ENCODE peak calls at places on chromosomes 11 and 22, in seven cellular contexts. X is endothelial cell of umbilical vein, C is HCT116, Y is esophagus muscularis mucosa, B is GM12878, G is HepG2, H is spleen. I is an unnamed sample. For H3K4me1, the result is how much of the 10 kb centered on the place peaks cover.

GRCh38 chr11:123590296-123590912 is 64.0 kb downstream of the SCN3B start:
- DNase-seq in X (peak), C (peak), Y (no peak), B (no peak), G (peak), H (no peak), I (no peak)

GRCh38 chr22:29716814-29717213 is 3.0 kb upstream of the CABP7 start:
- DNase-seq in X (peak), C (peak), Y (no peak), B (no peak), G (peak), H (no peak), I (no peak)

GRCh38 chr11:211741-212140 is 4.2 kb downstream of the RIC8A start:
- DNase-seq in X (no peak), C (no peak), Y (no peak), B (no peak), G (no peak), H (no peak), I (no peak)

GRCh38 chr22:47631571-47632102 is 869.2 kb downstream of the TBC1D22A start:
- DNase-seq in X (no peak), C (peak), Y (peak), B (no peak), G (no peak), H (no peak), I (no peak)

GRCh38 chr11:30153008-30153407 is 77.8 kb upstream of the FSHB start:
- DNase-seq in X (no peak), C (no peak), Y (no peak), B (no peak), G (no peak), H (no peak), I (no peak)

GRCh38 chr22:17754233-17754925 is 19.9 kb downstream of the BID start:
- DNase-seq in X (no peak), C (no peak), Y (no peak), B (no peak), G (no peak), H (peak), I (no peak)

GRCh38 chr11:14372011-14372410 is 13.0 kb upstream of the RRAS2 start:
- DNase-seq in X (no peak), C (no peak), Y (no peak), B (no peak), G (no peak), H (no peak), I (no peak)

GRCh38 chr22:37994982-37995381 is 10.6 kb upstream of the SOX10 start:
- DNase-seq in X (no peak), C (no peak), Y (no peak), B (no peak), G (no peak), H (no peak), I (no peak)

GRCh38 chr22:46696225-46696518 is 41.9 kb downstream of the CERK start:
- DNase-seq in X (no peak), C (no peak), Y (no peak), B (no peak), G (no peak), H (no peak), I (no peak)

GRCh38 chr11:106233191-106233590 is 155.7 kb downstream of the AASDHPPT start:
- DNase-seq in X (no peak), C (no peak), Y (no peak), B (no peak), G (no peak), H (no peak), I (no peak)

GRCh38 chr11:120928506-120929062 is 95.3 kb upstream of the TBCEL start:
- DNase-seq in X (no peak), C (no peak), Y (no peak), B (no peak), G (no peak), H (no peak), I (no peak)

GRCh38 chr11:12625438-12626071 is 48.7 kb upstream of the TEAD1 start:
- DNase-seq in X (no peak), C (no peak), Y (no peak), B (no peak), G (no peak), H (no peak), I (no peak)

GRCh38 chr22:37483594-37484114 is 2.5 kb downstream of the MFNG start:
- DNase-seq in X (peak), C (no peak), Y (no peak), B (no peak), G (peak), H (no peak), I (no peak)

GRCh38 chr11:120235024-120235628 is 4.8 kb upstream of the POU2F3 start:
- DNase-seq in X (peak), C (peak), Y (no peak), B (no peak), G (peak), H (no peak), I (peak)

GRCh38 chr11:34667810-34668582 is 47.1 kb downstream of the EHF start:
- DNase-seq in X (no peak), C (no peak), Y (no peak), B (no peak), G (peak), H (no peak), I (peak)

GRCh38 chr11:124865902-124866851 is 945 bp downstream of the ROBO3 start:
- DNase-seq in X (peak), C (no peak), Y (no peak), B (no peak), G (no peak), H (peak), I (no peak)

GRCh38 chr11:112968988-112969714 is 7.9 kb downstream of the NCAM1 start:
- DNase-seq in X (no peak), C (no peak), Y (no peak), B (no peak), G (no peak), H (no peak), I (no peak)

GRCh38 chr11:126345759-126346585 is 9.5 kb upstream of the ST3GAL4 start:
- DNase-seq in X (peak), C (no peak), Y (no peak), B (no peak), G (no peak), H (peak), I (no peak)

GRCh38 chr11:62242021-62242420 is at the start of gene SCGB1D2:
- DNase-seq in X (no peak), C (no peak), Y (no peak), B (no peak), G (peak), H (no peak), I (peak)

GRCh38 chr11:6323291-6323905 is 3.1 kb upstream of the CAVIN3 start:
- DNase-seq in X (no peak), C (no peak), Y (no peak), B (no peak), G (no peak), H (no peak), I (no peak)

GRCh38 chr22:50219800-50220602 is 19.2 kb downstream of the SELENOO start:
- DNase-seq in X (no peak), C (no peak), Y (no peak), B (no peak), G (no peak), H (no peak), I (no peak)

GRCh38 chr11:117232911-117233409 is 489 bp downstream of the RNF214 start:
- DNase-seq in X (peak), C (no peak), Y (no peak), B (no peak), G (no peak), H (peak), I (no peak)

GRCh38 chr11:27022659-27023251 is 17.9 kb upstream of the BBOX1 start:
- DNase-seq in X (no peak), C (no peak), Y (no peak), B (no peak), G (no peak), H (no peak), I (no peak)

GRCh38 chr22:27985323-27986275 is 66.5 kb upstream of the PITPNB start:
- DNase-seq in X (no peak), C (no peak), Y (no peak), B (no peak), G (no peak), H (no peak), I (no peak)

GRCh38 chr11:119320593-119321524 is 3.9 kb upstream of the MCAM start:
- DNase-seq in X (peak), C (no peak), Y (peak), B (no peak), G (no peak), H (peak), I (no peak)

GRCh38 chr11:126194121-126194543 is 17.3 kb downstream of the RPUSD4 start:
- DNase-seq in X (peak), C (no peak), Y (no peak), B (no peak), G (peak), H (no peak), I (peak)

GRCh38 chr11:657691-658126 is 20.6 kb downstream of the DRD4 start:
- DNase-seq in X (no peak), C (no peak), Y (no peak), B (no peak), G (peak), H (no peak), I (no peak)

GRCh38 chr11:61091373-61092279 is 10.7 kb upstream of the CD5 start:
- DNase-seq in X (no peak), C (no peak), Y (no peak), B (no peak), G (no peak), H (no peak), I (no peak)

GRCh38 chr11:128291043-128291442 is 296.3 kb downstream of the ETS1 start:
- DNase-seq in X (no peak), C (no peak), Y (no peak), B (no peak), G (no peak), H (peak), I (no peak)

GRCh38 chr11:113384551-113384950 is 3.0 kb upstream of the ANKK1 start:
- DNase-seq in X (peak), C (no peak), Y (no peak), B (no peak), G (peak), H (no peak), I (peak)

GRCh38 chr11:119745776-119746535 is 17.0 kb upstream of the NECTIN1 start:
- DNase-seq in X (no peak), C (no peak), Y (no peak), B (no peak), G (no peak), H (peak), I (no peak)

GRCh38 chr11:27353593-27354358 is 9.2 kb downstream of the CCDC34 start:
- DNase-seq in X (no peak), C (no peak), Y (no peak), B (no peak), G (no peak), H (no peak), I (no peak)

GRCh38 chr11:20010861-20011225 is 149.4 kb downstream of the DBX1 start:
- DNase-seq in X (no peak), C (no peak), Y (no peak), B (no peak), G (no peak), H (no peak), I (no peak)

GRCh38 chr11:85718991-85719807 is 33.2 kb upstream of the CCDC89 start:
- DNase-seq in X (peak), C (peak), Y (no peak), B (no peak), G (peak), H (no peak), I (no peak)

GRCh38 chr22:38163844-38164577 is 17.6 kb downstream of the PLA2G6 start:
- DNase-seq in X (no peak), C (no peak), Y (no peak), B (no peak), G (peak), H (no peak), I (no peak)

GRCh38 chr11:72719144-72719543 is 33.1 kb downstream of the ARAP1 start:
- DNase-seq in X (no peak), C (no peak), Y (no peak), B (no peak), G (no peak), H (no peak), I (no peak)

GRCh38 chr11:82775736-82776346 is 42.2 kb upstream of the FAM181B start:
- DNase-seq in X (peak), C (peak), Y (no peak), B (no peak), G (peak), H (no peak), I (no peak)

GRCh38 chr22:31871475-31871874 is 72.9 kb upstream of the YWHAH start:
- DNase-seq in X (no peak), C (no peak), Y (no peak), B (no peak), G (no peak), H (peak), I (no peak)

GRCh38 chr22:41518048-41518347 is 26.3 kb downstream of the POLR3H start:
- DNase-seq in X (no peak), C (no peak), Y (no peak), B (no peak), G (no peak), H (no peak), I (no peak)
- TF ChIP-seq CTCF in X (no peak), C (no peak), Y (no peak), B (no peak), G (no peak), H (no peak), I (no peak)

GRCh38 chr11:63916837-63917684 is at the start of gene RCOR2:
- DNase-seq in X (peak), C (no peak), Y (no peak), B (no peak), G (peak), H (peak), I (no peak)
- TF ChIP-seq POLR2AphosphoS5 in X (peak), C (peak), Y (peak), B (no peak), G (peak), H (peak), I (no peak)

DNA sequence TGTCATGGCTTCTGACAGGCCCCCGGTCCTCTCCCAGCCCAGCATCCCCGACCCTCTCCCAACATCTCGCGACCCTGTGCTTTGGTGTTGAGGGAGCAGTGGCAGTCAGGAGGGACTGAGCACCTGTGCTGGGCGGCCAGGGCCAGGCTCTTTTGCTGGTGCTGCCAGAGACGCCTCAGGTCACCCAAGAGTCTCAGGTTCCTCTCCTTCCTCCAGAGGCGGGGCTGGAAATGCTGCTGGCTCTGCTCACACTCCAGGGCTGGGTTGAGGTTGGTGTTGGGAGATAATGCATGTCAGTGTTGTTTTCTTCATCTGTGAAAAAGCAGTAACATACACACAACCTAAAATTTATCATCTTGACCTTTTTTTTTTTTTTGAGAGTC is 1.2 kb upstream of the IGLL1 start:
- DNase-seq in X (no peak), C (no peak), Y (no peak), B (no peak), G (no peak), H (no peak), I (no peak)
- H3K4me1 ChIP-seq in X (under half), C (under half), Y (under half), B (under half), G (under half), H (under half), I (under half)

GRCh38 chr11:1761857-1762536 is 1.7 kb downstream of the CTSD start:
- DNase-seq in X (no peak), C (no peak), Y (no peak), B (no peak), G (no peak), H (peak), I (no peak)

GRCh38 chr11:1762537-1763302 is 1.0 kb downstream of the CTSD start:
- DNase-seq in X (no peak), C (peak), Y (no peak), B (no peak), G (peak), H (peak), I (peak)

GRCh38 chr11:1763336-1763795 is 361 bp downstream of the CTSD start:
- DNase-seq in X (no peak), C (no peak), Y (no peak), B (no peak), G (no peak), H (no peak), I (no peak)

GRCh38 chr11:1765871-1766718 is 2.4 kb upstream of the CTSD start:
- DNase-seq in X (no peak), C (no peak), Y (no peak), B (no peak), G (no peak), H (peak), I (no peak)

GRCh38 chr11:1763796-1764661 is at the start of gene CTSD:
- DNase-seq in X (peak), C (peak), Y (peak), B (no peak), G (peak), H (peak), I (peak)
- TF ChIP-seq CTCF in X (no peak), C (no peak), Y (no peak), B (no peak), G (peak), H (no peak), I (no peak)

DNA sequence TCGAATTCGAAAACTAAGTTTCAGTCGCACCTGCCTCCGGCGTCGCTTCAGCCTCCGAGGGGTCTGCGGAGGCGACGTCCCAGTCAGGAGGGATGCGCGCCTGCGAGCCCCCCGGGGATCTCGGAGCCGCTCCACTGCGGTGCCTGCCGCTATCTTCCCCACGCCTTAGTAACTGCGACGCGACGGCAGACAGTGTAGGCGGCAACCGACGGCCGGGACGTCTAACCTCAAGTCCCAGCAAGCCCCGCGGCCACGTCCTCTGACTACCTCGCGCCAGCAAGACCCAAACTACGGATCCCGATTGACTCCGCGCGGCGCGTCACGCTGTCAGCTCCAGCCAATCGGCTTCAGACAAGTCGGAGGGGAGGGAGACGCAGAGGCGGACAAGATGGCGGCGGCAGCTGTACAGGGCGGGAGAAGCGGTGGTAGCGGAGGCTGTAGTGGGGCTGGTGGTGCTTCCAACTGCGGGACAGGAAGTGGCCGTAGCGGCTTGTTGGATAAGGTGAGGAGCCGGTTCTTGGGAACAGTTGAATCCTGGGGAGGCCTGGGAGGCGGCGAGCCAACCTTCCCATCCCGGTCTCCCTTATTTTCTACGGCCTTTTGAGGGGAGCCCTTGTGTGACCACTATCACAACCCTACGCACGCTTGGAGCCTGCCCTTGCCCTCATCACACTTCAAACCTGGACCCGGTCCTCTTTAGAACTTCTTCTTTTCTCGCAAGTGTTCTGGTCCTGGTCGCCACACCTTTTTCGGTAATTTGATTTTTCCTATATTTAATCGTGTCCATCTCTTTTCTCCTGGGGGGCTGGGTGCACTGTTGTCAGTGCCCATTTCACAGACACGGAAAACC is at the start of the genes SPCS2 and XRRA1:
- DNase-seq in X (peak), C (peak), Y (peak), B (peak), G (peak), H (peak), I (peak)
- TF ChIP-seq POLR2AphosphoS5 in X (peak), C (peak), Y (peak), B (peak), G (peak), H (peak), I (peak)

GRCh38 chr11:65392186-65392829 is 5.9 kb downstream of the FRMD8 start:
- DNase-seq in X (no peak), C (no peak), Y (no peak), B (no peak), G (no peak), H (no peak), I (no peak)
- H3K4me1 ChIP-seq in X (under half), C (under half), Y (under half), B (under half), G (under half), H (half or more), I (half or more)

GRCh38 chr11:115213007-115213406 is 291.2 kb downstream of the CADM1 start:
- DNase-seq in X (no peak), C (no peak), Y (no peak), B (no peak), G (no peak), H (no peak), I (no peak)

GRCh38 chr11:115219378-115219777 is 284.8 kb downstream of the CADM1 start:
- DNase-seq in X (no peak), C (no peak), Y (no peak), B (no peak), G (no peak), H (no peak), I (no peak)

GRCh38 chr11:115214644-115215305 is 289.4 kb downstream of the CADM1 start:
- DNase-seq in X (no peak), C (no peak), Y (no peak), B (no peak), G (no peak), H (no peak), I (no peak)

GRCh38 chr11:115217726-115218311 is 286.4 kb downstream of the CADM1 start:
- DNase-seq in X (no peak), C (no peak), Y (no peak), B (no peak), G (no peak), H (no peak), I (no peak)

GRCh38 chr11:115215694-115216615 is 288.3 kb downstream of the CADM1 start:
- DNase-seq in X (no peak), C (no peak), Y (no peak), B (no peak), G (peak), H (no peak), I (no peak)
- TF ChIP-seq CTCF in X (no peak), C (no peak), Y (no peak), B (peak), G (no peak), H (no peak), I (no peak)

DNA sequence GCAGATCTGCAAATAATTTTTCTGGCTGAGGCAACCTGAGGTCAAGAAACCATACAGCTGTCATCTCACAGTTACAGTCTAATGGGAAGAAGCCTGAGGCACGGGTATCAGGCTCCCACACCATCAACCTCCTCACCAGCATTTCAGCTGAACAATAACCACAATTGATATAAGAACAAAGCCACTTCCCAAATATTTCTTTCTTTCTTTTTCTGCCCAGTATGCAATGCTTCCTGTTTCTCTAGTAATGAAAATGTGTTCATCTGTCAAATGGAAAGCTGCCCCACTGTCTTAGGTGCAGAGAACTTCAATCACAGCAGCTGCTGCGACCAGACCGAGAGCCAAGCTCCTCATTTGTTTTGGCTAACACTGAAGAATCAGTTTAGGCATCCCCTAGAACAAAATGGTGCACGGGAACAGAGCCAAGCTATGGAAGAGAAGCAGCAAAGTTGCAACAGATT is 108.4 kb downstream of the BLID start:
- DNase-seq in X (no peak), C (no peak), Y (no peak), B (no peak), G (no peak), H (no peak), I (peak)
- TF ChIP-seq POLR2AphosphoS5 in X (no peak), C (no peak), Y (no peak), B (no peak), G (no peak), H (no peak), I (no peak)